ENCODE peak calls at places on chromosomes 1 and 21, in four cellular contexts. G is heart left ventricle; H is left ventricle myocardium inferior; J is CD8-positive, alpha-beta T cell. D is an unnamed sample.

GRCh38 chr1:156319664-156320063 is 18.4 kb downstream of the CCT3 start:
- DNase-seq in G (no peak), H (no peak), J (no peak), D (no peak)

GRCh38 chr1:65813956-65814355 is 21.3 kb downstream of the PDE4B start:
- DNase-seq in G (no peak), H (no peak), J (no peak), D (no peak)

GRCh38 chr1:185108324-185108723 is 48.4 kb downstream of the TRMT1L start:
- DNase-seq in G (no peak), H (no peak), J (no peak), D (no peak)

GRCh38 chr1:209705033-209705589 is 465 bp downstream of the HSD11B1 start:
- DNase-seq in G (no peak), H (no peak), J (no peak), D (no peak)

GRCh38 chr1:119626146-119626545 is 21.9 kb downstream of the ZNF697 start:
- DNase-seq in G (no peak), H (no peak), J (no peak), D (no peak)

GRCh38 chr1:160094806-160095205 is 3.6 kb downstream of the IGSF8 start:
- DNase-seq in G (no peak), H (no peak), J (no peak), D (no peak)

GRCh38 chr1:203197625-203198024 is 11.1 kb upstream of the CHI3L1 start:
- DNase-seq in G (no peak), H (no peak), J (no peak), D (no peak)

GRCh38 chr1:62187548-62187947 is 7.1 kb upstream of the L1TD1 start:
- DNase-seq in G (no peak), H (no peak), J (no peak), D (no peak)

GRCh38 chr1:33410091-33410701 is 20.7 kb downstream of the PHC2 start:
- DNase-seq in G (peak; percentile 36), H (no peak), J (no peak), D (no peak)

GRCh38 chr1:36122463-36123025 is 2.5 kb downstream of the COL8A2 start:
- DNase-seq in G (no peak), H (no peak), J (no peak), D (no peak)

GRCh38 chr1:5329068-5329739 is 663.0 kb downstream of the NPHP4 start:
- DNase-seq in G (no peak), H (no peak), J (peak; percentile 62), D (no peak)

GRCh38 chr1:154970631-154971340 is at the start of gene SHC1:
- DNase-seq in G (peak; percentile 97), H (peak; percentile 94), J (no peak), D (peak; percentile 95)

GRCh38 chr21:16241500-16241963 is 511.8 kb downstream of the USP25 start:
- DNase-seq in G (no peak), H (no peak), J (no peak), D (no peak)

GRCh38 chr1:53165408-53165961 is 23.0 kb upstream of the SLC1A7 start:
- DNase-seq in G (no peak), H (no peak), J (no peak), D (no peak)

GRCh38 chr1:187685338-187685737 is 856.6 kb downstream of the PLA2G4A start:
- DNase-seq in G (no peak), H (no peak), J (no peak), D (no peak)

GRCh38 chr1:187680823-187681222 is 852.1 kb downstream of the PLA2G4A start:
- DNase-seq in G (no peak), H (no peak), J (no peak), D (no peak)

DNA sequence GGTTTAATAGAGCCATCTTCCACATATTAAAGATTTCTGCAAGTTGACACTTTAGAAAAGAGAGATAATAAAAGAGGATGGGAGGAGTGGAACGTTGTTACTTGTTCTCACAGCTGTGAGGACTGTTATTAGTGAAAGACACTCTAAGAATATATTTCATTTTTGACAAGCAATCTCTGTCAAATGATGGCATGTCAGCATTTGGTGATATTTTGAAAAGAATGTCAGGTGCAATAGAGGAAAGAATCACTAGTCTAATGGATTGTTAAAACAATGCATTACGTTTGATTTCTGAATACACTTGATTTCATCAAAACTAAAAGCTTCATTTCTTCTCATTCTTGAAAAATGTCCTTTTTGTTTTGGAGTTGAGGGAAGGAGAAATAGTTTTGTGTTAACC is 853.4 kb downstream of the PLA2G4A start:
- DNase-seq in G (no peak), H (no peak), J (no peak), D (no peak)
- H3K4me3 ChIP-seq in G (no peak overlapping the region), H (no peak overlapping the region), J (no peak overlapping the region), D (no peak overlapping the region)

GRCh38 chr1:6497215-6497866 is 5.9 kb upstream of the PLEKHG5 start:
- DNase-seq in G (peak; percentile 68), H (peak; percentile 68), J (peak; percentile 66), D (peak; percentile 84)
- H3K9me3 ChIP-seq in G (no peaks in the 10 kb centered on the region), H (no peaks in the 10 kb centered on the region), J (no peaks in the 10 kb centered on the region), D (no peaks in the 10 kb centered on the region)

DNA sequence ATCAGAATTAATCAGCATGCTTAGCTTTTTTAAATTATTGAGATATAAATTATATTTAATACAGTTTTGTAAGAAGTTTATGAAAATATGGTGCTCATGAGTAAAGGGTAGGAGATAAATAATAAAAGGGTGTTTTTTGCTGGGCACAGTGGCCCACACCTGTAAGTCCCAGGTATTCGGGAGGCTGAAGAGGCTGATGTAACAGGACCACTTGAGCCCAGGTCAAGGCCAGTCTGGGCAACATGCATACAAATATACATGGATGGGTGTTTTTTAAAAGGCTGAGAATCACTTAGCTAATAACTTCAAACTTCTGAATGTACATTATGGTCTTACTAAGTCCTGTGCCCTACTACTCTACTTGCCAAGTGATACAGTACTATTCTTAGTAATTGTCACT is 73.2 kb downstream of the TRIM33 start:
- DNase-seq in G (no peak), H (no peak), J (no peak), D (no peak)
- H3K27ac ChIP-seq in G (no peak overlapping the region), H (no peak overlapping the region), J (no peak overlapping the region), D (no peak overlapping the region)

DNA sequence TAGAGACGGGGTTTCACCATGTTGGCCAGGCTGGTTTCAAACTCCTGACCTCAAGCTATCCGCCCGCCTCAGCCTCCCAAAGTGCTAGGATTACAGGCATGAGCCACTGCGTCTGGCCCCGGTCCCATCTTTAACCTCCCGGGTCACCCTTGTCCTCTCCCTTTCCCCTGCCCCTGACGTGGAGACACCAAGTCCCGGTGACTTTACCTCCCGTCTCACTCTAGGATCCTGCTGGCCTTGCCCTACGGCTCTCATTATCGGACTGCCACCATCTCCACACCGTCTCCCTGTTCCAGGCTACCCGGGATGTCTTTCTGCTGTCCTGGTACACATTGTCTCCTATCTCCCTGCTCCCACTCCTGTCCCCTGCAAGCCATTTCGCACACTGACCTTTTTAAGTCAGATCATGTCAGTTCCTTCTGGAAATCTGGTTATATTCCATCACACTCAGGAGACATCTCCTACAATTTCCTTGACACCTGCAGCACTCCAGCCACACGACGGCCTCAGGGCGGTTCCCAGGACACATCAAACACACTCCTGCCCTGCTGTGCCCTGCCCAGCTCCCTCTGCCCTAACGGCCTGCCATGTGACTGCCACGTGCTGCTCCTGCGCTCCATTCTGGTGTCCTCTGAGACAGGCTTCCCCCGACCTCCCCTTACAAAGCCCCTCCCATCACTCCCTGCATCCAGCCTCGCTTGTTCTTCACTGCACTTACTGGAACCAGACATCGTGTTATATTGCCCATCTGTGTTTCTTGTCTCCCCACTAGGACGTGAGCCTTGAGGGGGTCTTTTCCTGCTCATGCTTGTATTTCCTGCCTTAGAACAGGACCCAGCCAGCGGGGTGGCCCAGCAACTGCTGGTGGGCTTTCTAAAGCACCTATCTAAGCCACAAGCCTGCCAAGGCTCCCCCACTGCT is 32.7 kb downstream of the TTC39A start:
- DNase-seq in G (no peak), H (no peak), J (no peak), D (no peak)
- H3K4me3 ChIP-seq in G (peak overlapping the region; percentile 67), H (peak overlapping the region; percentile 67), J (no peak overlapping the region), D (no peak overlapping the region)

DNA sequence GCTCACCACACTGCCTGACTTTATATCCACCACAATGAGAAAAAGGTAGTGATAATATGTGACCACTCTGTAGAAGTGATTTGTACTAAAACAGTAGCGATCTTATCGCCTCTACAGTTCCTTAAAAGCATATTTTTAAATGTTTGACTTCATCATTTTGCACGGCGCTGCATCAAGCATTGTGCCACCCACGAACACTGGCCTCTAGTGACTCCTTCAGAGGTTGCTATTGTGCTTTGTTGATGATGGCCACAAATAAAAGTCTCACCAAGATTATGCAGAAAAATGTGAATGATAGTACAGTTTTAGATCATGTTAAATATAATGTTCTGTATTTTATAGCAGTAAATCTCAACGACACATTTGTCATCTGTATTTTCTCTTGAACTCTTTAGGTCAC is 186.5 kb upstream of the NCAM2 start:
- DNase-seq in G (no peak), H (no peak), J (no peak), D (no peak)
- H3K9me3 ChIP-seq in G (no peaks in the 10 kb centered on the region), H (no peaks in the 10 kb centered on the region), J (no peaks in the 10 kb centered on the region), D (no peaks in the 10 kb centered on the region)

D was measured in left lung.